ENCODE peak calls at places on chromosomes 13 and 19, in eight cellular contexts. I, J, B, C, U, V, R and M are unnamed samples.

GRCh38 chr19:12156254-12157058 is at the start of gene ZNF625:
- DNase-seq in I (peak), J (peak), B (no peak), C (peak), U (peak), V (peak), R (peak), M (peak)

GRCh38 chr13:24709186-24709913 is 29.1 kb downstream of the ATP12A start:
- DNase-seq in I (no peak), J (peak), B (no peak), C (peak), U (peak), V (no peak), R (no peak), M (no peak)

GRCh38 chr19:46384396-46384795 is 29.0 kb downstream of the CCDC8 start:
- DNase-seq in I (peak), J (no peak), B (no peak), C (no peak), U (no peak), V (peak), R (no peak), M (no peak)

GRCh38 chr19:18417250-18418033 is 1.8 kb upstream of the SSBP4 start:
- DNase-seq in I (peak), J (peak), B (no peak), C (peak), U (no peak), V (peak), R (peak), M (peak)

GRCh38 chr19:3784607-3785463 is 1.3 kb downstream of the MATK start:
- DNase-seq in I (no peak), J (no peak), B (no peak), C (no peak), U (no peak), V (no peak), R (no peak), M (no peak)

GRCh38 chr19:21483589-21484170 is 21.7 kb upstream of the ZNF429 start:
- DNase-seq in I (peak), J (peak), B (no peak), C (peak), U (no peak), V (peak), R (no peak), M (no peak)

GRCh38 chr19:47540748-47541147 is 25.9 kb upstream of the NAPA start:
- DNase-seq in I (no peak), J (no peak), B (no peak), C (no peak), U (no peak), V (no peak), R (no peak), M (no peak)

GRCh38 chr13:57857945-57858344 is 226.4 kb downstream of the PCDH17 start:
- DNase-seq in I (no peak), J (no peak), B (no peak), C (no peak), U (no peak), V (no peak), R (no peak), M (no peak)

GRCh38 chr19:1407662-1408299 is 395 bp downstream of the DAZAP1 start:
- DNase-seq in I (peak), J (peak), B (no peak), C (peak), U (no peak), V (peak), R (no peak), M (no peak)

GRCh38 chr13:85798999-85799646 is at the start of gene SLITRK6:
- DNase-seq in I (no peak), J (no peak), B (no peak), C (no peak), U (no peak), V (no peak), R (peak), M (peak)

GRCh38 chr19:2743099-2743498 is 3.3 kb upstream of the SLC39A3 start:
- DNase-seq in I (no peak), J (no peak), B (no peak), C (no peak), U (no peak), V (no peak), R (no peak), M (no peak)

GRCh38 chr13:42498521-42498920 is 75.4 kb upstream of the TNFSF11 start:
- DNase-seq in I (no peak), J (no peak), B (no peak), C (no peak), U (no peak), V (no peak), R (no peak), M (no peak)

GRCh38 chr13:43405457-43405856 is 381.3 kb downstream of the ENOX1 start:
- DNase-seq in I (no peak), J (no peak), B (no peak), C (no peak), U (no peak), V (no peak), R (no peak), M (no peak)

GRCh38 chr19:54462713-54463530 is 656 bp downstream of the LENG9 start:
- DNase-seq in I (peak), J (peak), B (no peak), C (peak), U (no peak), V (peak), R (no peak), M (peak)

GRCh38 chr19:29974701-29975100 is 32.7 kb downstream of the URI1 start:
- DNase-seq in I (no peak), J (no peak), B (no peak), C (no peak), U (no peak), V (no peak), R (no peak), M (no peak)

GRCh38 chr19:41304706-41305483 is 5.1 kb upstream of the CCDC97 start:
- DNase-seq in I (no peak), J (no peak), B (no peak), C (no peak), U (no peak), V (peak), R (no peak), M (no peak)

GRCh38 chr19:12610540-12611360 is at the start of the genes ZNF490 and ZNF791:
- DNase-seq in I (peak), J (peak), B (peak), C (peak), U (peak), V (peak), R (peak), M (peak)

GRCh38 chr13:95298169-95298940 is 2.9 kb downstream of the ABCC4 start:
- DNase-seq in I (no peak), J (no peak), B (no peak), C (no peak), U (no peak), V (no peak), R (no peak), M (no peak)

GRCh38 chr19:53076984-53077383 is 26.2 kb downstream of the ZNF160 start:
- DNase-seq in I (no peak), J (no peak), B (no peak), C (no peak), U (no peak), V (no peak), R (no peak), M (no peak)

GRCh38 chr13:75319244-75319643 is 162.7 kb downstream of the TBC1D4 start:
- DNase-seq in I (no peak), J (no peak), B (no peak), C (no peak), U (no peak), V (no peak), R (no peak), M (no peak)

GRCh38 chr19:4523306-4524110 is 5.2 kb upstream of the PLIN4 start:
- DNase-seq in I (no peak), J (peak), B (no peak), C (peak), U (peak), V (no peak), R (no peak), M (no peak)

GRCh38 chr13:49643003-49643651 is 14.8 kb downstream of the ARL11 start:
- DNase-seq in I (no peak), J (no peak), B (no peak), C (no peak), U (no peak), V (no peak), R (no peak), M (no peak)

GRCh38 chr19:12652219-12652618 is 14.3 kb downstream of the MAN2B1 start:
- DNase-seq in I (no peak), J (no peak), B (no peak), C (no peak), U (no peak), V (no peak), R (no peak), M (no peak)

GRCh38 chr19:2780284-2780683 is 2.8 kb downstream of the SGTA start:
- DNase-seq in I (no peak), J (no peak), B (no peak), C (no peak), U (no peak), V (no peak), R (no peak), M (no peak)

GRCh38 chr19:40605201-40605971 is 4.2 kb downstream of the LTBP4 start:
- DNase-seq in I (peak), J (peak), B (peak), C (peak), U (peak), V (peak), R (peak), M (peak)

GRCh38 chr13:113117335-113117872 is 5.2 kb upstream of the F10 start:
- DNase-seq in I (peak), J (no peak), B (no peak), C (no peak), U (no peak), V (peak), R (no peak), M (no peak)

GRCh38 chr13:45333251-45333972 is 7.6 kb downstream of the TPT1 start:
- DNase-seq in I (no peak), J (no peak), B (no peak), C (no peak), U (no peak), V (no peak), R (no peak), M (no peak)

GRCh38 chr19:18538115-18538514 is 5.3 kb downstream of the FKBP8 start:
- DNase-seq in I (no peak), J (no peak), B (no peak), C (no peak), U (no peak), V (no peak), R (no peak), M (no peak)

GRCh38 chr13:43303040-43303729 is 279.8 kb downstream of the DNAJC15 start:
- DNase-seq in I (peak), J (peak), B (no peak), C (peak), U (peak), V (peak), R (peak), M (no peak)

GRCh38 chr19:35437152-35437951 is 10.7 kb upstream of the FFAR2 start:
- DNase-seq in I (no peak), J (no peak), B (no peak), C (peak), U (no peak), V (no peak), R (no peak), M (no peak)

GRCh38 chr19:3932931-3933810 is at the start of gene NMRK2:
- DNase-seq in I (no peak), J (peak), B (no peak), C (no peak), U (no peak), V (no peak), R (no peak), M (no peak)

GRCh38 chr13:97254809-97255208 is 32.7 kb downstream of the MBNL2 start:
- DNase-seq in I (no peak), J (no peak), B (no peak), C (no peak), U (no peak), V (no peak), R (no peak), M (no peak)

GRCh38 chr13:59444210-59444857 is 719.4 kb downstream of the DIAPH3 start:
- DNase-seq in I (no peak), J (no peak), B (no peak), C (no peak), U (no peak), V (no peak), R (peak), M (peak)

GRCh38 chr19:53517114-53517741 is 20.7 kb upstream of the ZNF331 start:
- DNase-seq in I (no peak), J (no peak), B (no peak), C (no peak), U (no peak), V (no peak), R (no peak), M (no peak)

GRCh38 chr13:20828540-20829364 is 55.0 kb upstream of the EEF1AKMT1 start:
- DNase-seq in I (no peak), J (no peak), B (peak), C (no peak), U (peak), V (no peak), R (peak), M (no peak)

GRCh38 chr19:33443638-33444195 is 70.2 kb downstream of the CEBPG start:
- DNase-seq in I (peak), J (peak), B (no peak), C (no peak), U (no peak), V (peak), R (no peak), M (no peak)

GRCh38 chr13:42474954-42475353 is 99.0 kb upstream of the TNFSF11 start:
- DNase-seq in I (no peak), J (no peak), B (no peak), C (no peak), U (no peak), V (no peak), R (no peak), M (no peak)

GRCh38 chr19:54366811-54367210 is 2.1 kb upstream of the LAIR1 start:
- DNase-seq in I (no peak), J (no peak), B (no peak), C (no peak), U (no peak), V (no peak), R (no peak), M (no peak)

GRCh38 chr19:54364775-54365257 is at the start of gene LAIR1:
- DNase-seq in I (peak), J (peak), B (peak), C (peak), U (no peak), V (no peak), R (no peak), M (no peak)